ENCODE peak calls at places on chromosomes 16 and 17, in four cellular contexts. A is NCI-H1436, G is mucosa of descending colon, X is hippocampal formation. W is an unnamed sample.

GRCh38 chr17:43994272-43995149 is 9.9 kb upstream of the NAGS start:
- DNase-seq in A (peak), G (peak), X (peak), W (peak)

GRCh38 chr16:19284207-19284606 is 1.3 kb upstream of the CLEC19A start:
- DNase-seq in X (peak), G (no peak), A (no peak), W (peak)

GRCh38 chr17:82957961-82958491 is 118.2 kb upstream of the ZNF750 start:
- DNase-seq in X (no peak), G (no peak), A (no peak), W (no peak)

GRCh38 chr16:17945080-17945601 is 391.4 kb downstream of the NPIPA8 start:
- DNase-seq in A (no peak), G (no peak), X (no peak), W (peak)

GRCh38 chr16:57525761-57526160 is 10.6 kb downstream of the CCDC102A start:
- DNase-seq in X (no peak), G (no peak), A (no peak), W (no peak)

GRCh38 chr17:72598705-72599104 is 477.9 kb downstream of the SOX9 start:
- DNase-seq in A (no peak), G (no peak), X (no peak), W (no peak)

GRCh38 chr17:74427048-74427762 is 4.7 kb upstream of the GPRC5C start:
- DNase-seq in G (peak), X (no peak), A (no peak), W (no peak)

GRCh38 chr16:65388592-65388991 is 266.7 kb upstream of the CDH11 start:
- DNase-seq in X (no peak), A (no peak), G (no peak), W (peak)

GRCh38 chr16:64952177-64952576 is 169.7 kb downstream of the CDH11 start:
- DNase-seq in X (no peak), G (no peak), A (no peak), W (peak)

GRCh38 chr17:28908640-28909098 is 5.8 kb upstream of the DHRS13 start:
- DNase-seq in A (no peak), G (no peak), X (no peak), W (peak)

GRCh38 chr17:20823890-20824289 is 218.9 kb downstream of the USP22 start:
- DNase-seq in X (no peak), A (no peak), G (no peak), W (no peak)

GRCh38 chr16:1812732-1813163 is 13.9 kb downstream of the HAGH start:
- DNase-seq in X (peak), A (no peak), G (peak), W (peak)

GRCh38 chr17:62627904-62628603 is 584 bp downstream of the MRC2 start:
- DNase-seq in X (no peak), G (peak), A (no peak), W (peak)

GRCh38 chr16:89002851-89003830 is 26.1 kb upstream of the CBFA2T3 start:
- DNase-seq in G (no peak), A (no peak), X (no peak), W (no peak)

GRCh38 chr16:27429330-27429871 is 27.4 kb downstream of the IL21R start:
- DNase-seq in A (no peak), X (no peak), G (no peak), W (no peak)

GRCh38 chr17:29572691-29573557 is 4.4 kb downstream of the TP53I13 start:
- DNase-seq in G (peak), A (no peak), X (no peak), W (peak)

GRCh38 chr17:60641810-60642220 is 35.8 kb upstream of the BCAS3 start:
- DNase-seq in A (peak), X (peak), G (no peak), W (peak)

GRCh38 chr17:68556551-68556950 is 44.3 kb downstream of the PRKAR1A start:
- DNase-seq in A (no peak), G (no peak), X (no peak), W (no peak)

GRCh38 chr17:17151962-17152361 is 54.2 kb downstream of the PLD6 start:
- DNase-seq in A (no peak), X (peak), G (peak), W (peak)

GRCh38 chr17:66945451-66945850 is 19.1 kb upstream of the CACNG4 start:
- DNase-seq in G (no peak), A (peak), X (no peak), W (peak)

GRCh38 chr16:89489040-89489721 is 1.2 kb downstream of the ANKRD11 start:
- DNase-seq in X (peak), G (peak), A (peak), W (peak)

GRCh38 chr17:70629902-70630301 is 460.6 kb downstream of the KCNJ2 start:
- DNase-seq in X (peak), G (no peak), A (no peak), W (peak)

GRCh38 chr17:66415366-66416206 is 113.2 kb downstream of the PRKCA start:
- DNase-seq in X (no peak), G (no peak), A (no peak), W (no peak)

GRCh38 chr17:7293821-7294613 is 422 bp downstream of the YBX2 start:
- DNase-seq in G (peak), X (no peak), A (no peak), W (no peak)

GRCh38 chr17:54408741-54409140 is 491.9 kb upstream of the TOM1L1 start:
- DNase-seq in X (no peak), G (no peak), A (no peak), W (no peak)

GRCh38 chr16:84633622-84634021 is 14.7 kb upstream of the KLHL36 start:
- DNase-seq in X (no peak), A (no peak), G (no peak), W (peak)

GRCh38 chr16:19856120-19856519 is 28.5 kb downstream of the GPRC5B start:
- DNase-seq in X (no peak), A (no peak), G (no peak), W (no peak)

GRCh38 chr16:89620406-89620841 is 7.0 kb downstream of the DPEP1 start:
- DNase-seq in A (no peak), X (no peak), G (no peak), W (no peak)